ENCODE peak calls at places on chromosome 11, in eight cellular contexts. One of them, this sample, is unnamed.

GRCh38 chr11:134164490-134165370 is 59.0 kb downstream of the NCAPD3 start:
- DNase-seq in SJSA1: no peak
- DNase-seq in NCI-H1092 treated with DMSO at 0.1 percent for 48 hours: no peak
- DNase-seq in HTR-8/SVneo: no peak
- DNase-seq in EH: no peak
- DNase-seq in pulmonary artery endothelial cell: no peak
- DNase-seq in NCI-H460: no peak
- DNase-seq in CD4-positive, CD25-positive, alpha-beta regulatory T cell: no peak
- DNase-seq in this sample: no peak

GRCh38 chr11:30364139-30364875 is 41.4 kb downstream of the ARL14EP start:
- DNase-seq in HTR-8/SVneo: no peak
- DNase-seq in pulmonary artery endothelial cell: no peak
- DNase-seq in NCI-H1092 treated with DMSO at 0.1 percent for 48 hours: no peak
- DNase-seq in NCI-H460: no peak
- DNase-seq in SJSA1: no peak
- DNase-seq in CD4-positive, CD25-positive, alpha-beta regulatory T cell: no peak
- DNase-seq in EH: no peak
- DNase-seq in this sample: no peak

GRCh38 chr11:14445542-14446530 is 53.8 kb downstream of the COPB1 start:
- DNase-seq in CD4-positive, CD25-positive, alpha-beta regulatory T cell: no peak
- DNase-seq in pulmonary artery endothelial cell: no peak
- DNase-seq in SJSA1: peak; percentile 64
- DNase-seq in NCI-H1092 treated with DMSO at 0.1 percent for 48 hours: no peak
- DNase-seq in EH: peak; percentile 56
- DNase-seq in HTR-8/SVneo: no peak
- DNase-seq in NCI-H460: no peak
- DNase-seq in this sample: no peak

GRCh38 chr11:133525976-133526375 is 6.3 kb downstream of the OPCML start:
- DNase-seq in EH: no peak
- DNase-seq in CD4-positive, CD25-positive, alpha-beta regulatory T cell: no peak
- DNase-seq in pulmonary artery endothelial cell: no peak
- DNase-seq in HTR-8/SVneo: no peak
- DNase-seq in SJSA1: no peak
- DNase-seq in NCI-H1092 treated with DMSO at 0.1 percent for 48 hours: no peak
- DNase-seq in NCI-H460: no peak
- DNase-seq in this sample: no peak

GRCh38 chr11:8766043-8766992 is 83.7 kb downstream of the RPL27A start:
- DNase-seq in HTR-8/SVneo: no peak
- DNase-seq in NCI-H460: no peak
- DNase-seq in pulmonary artery endothelial cell: no peak
- DNase-seq in NCI-H1092 treated with DMSO at 0.1 percent for 48 hours: no peak
- DNase-seq in EH: peak; percentile 93
- DNase-seq in SJSA1: no peak
- DNase-seq in CD4-positive, CD25-positive, alpha-beta regulatory T cell: no peak
- DNase-seq in this sample: no peak

GRCh38 chr11:33700425-33701271 is at the start of gene C11orf91:
- DNase-seq in SJSA1: peak; percentile 97
- DNase-seq in NCI-H1092 treated with DMSO at 0.1 percent for 48 hours: peak; percentile 94
- DNase-seq in NCI-H460: peak; percentile 85
- DNase-seq in HTR-8/SVneo: peak; percentile 83
- DNase-seq in CD4-positive, CD25-positive, alpha-beta regulatory T cell: peak; percentile 93
- DNase-seq in pulmonary artery endothelial cell: peak; percentile 95
- DNase-seq in EH: peak; percentile 97
- DNase-seq in this sample: peak; percentile 77

GRCh38 chr11:12042215-12042676 is 33.8 kb upstream of the DKK3 start:
- DNase-seq in NCI-H1092 treated with DMSO at 0.1 percent for 48 hours: no peak
- DNase-seq in pulmonary artery endothelial cell: peak; percentile 41
- DNase-seq in EH: peak; percentile 99
- DNase-seq in CD4-positive, CD25-positive, alpha-beta regulatory T cell: no peak
- DNase-seq in SJSA1: peak; percentile 72
- DNase-seq in NCI-H460: peak; percentile 27
- DNase-seq in HTR-8/SVneo: peak; percentile 78
- DNase-seq in this sample: no peak

GRCh38 chr11:108654994-108655631 is 9.8 kb upstream of the DDX10 start:
- DNase-seq in SJSA1: no peak
- DNase-seq in NCI-H460: peak; percentile 47
- DNase-seq in EH: peak; percentile 63
- DNase-seq in HTR-8/SVneo: peak; percentile 58
- DNase-seq in pulmonary artery endothelial cell: no peak
- DNase-seq in CD4-positive, CD25-positive, alpha-beta regulatory T cell: peak; percentile 34
- DNase-seq in NCI-H1092 treated with DMSO at 0.1 percent for 48 hours: peak; percentile 46
- DNase-seq in this sample: peak; percentile 51

GRCh38 chr11:120781486-120782120 is 242.3 kb upstream of the TBCEL start:
- DNase-seq in HTR-8/SVneo: no peak
- DNase-seq in CD4-positive, CD25-positive, alpha-beta regulatory T cell: no peak
- DNase-seq in NCI-H460: no peak
- DNase-seq in SJSA1: peak; percentile 4
- DNase-seq in EH: no peak
- DNase-seq in pulmonary artery endothelial cell: no peak
- DNase-seq in NCI-H1092 treated with DMSO at 0.1 percent for 48 hours: no peak
- DNase-seq in this sample: no peak

GRCh38 chr11:111308140-111308539 is 9.8 kb downstream of the POU2AF3 start:
- DNase-seq in SJSA1: no peak
- DNase-seq in HTR-8/SVneo: no peak
- DNase-seq in CD4-positive, CD25-positive, alpha-beta regulatory T cell: no peak
- DNase-seq in pulmonary artery endothelial cell: no peak
- DNase-seq in EH: no peak
- DNase-seq in NCI-H460: no peak
- DNase-seq in NCI-H1092 treated with DMSO at 0.1 percent for 48 hours: peak; percentile 95
- DNase-seq in this sample: no peak

GRCh38 chr11:19646921-19647320 is 65.7 kb upstream of the NAV2 start:
- DNase-seq in CD4-positive, CD25-positive, alpha-beta regulatory T cell: no peak
- DNase-seq in NCI-H460: no peak
- DNase-seq in HTR-8/SVneo: peak; percentile 78
- DNase-seq in pulmonary artery endothelial cell: no peak
- DNase-seq in NCI-H1092 treated with DMSO at 0.1 percent for 48 hours: no peak
- DNase-seq in SJSA1: peak; percentile 47
- DNase-seq in EH: peak; percentile 99
- DNase-seq in this sample: no peak

GRCh38 chr11:93089474-93090102 is 108.2 kb downstream of the SLC36A4 start:
- DNase-seq in EH: peak; percentile 74
- DNase-seq in SJSA1: no peak
- DNase-seq in CD4-positive, CD25-positive, alpha-beta regulatory T cell: peak; percentile 9
- DNase-seq in NCI-H1092 treated with DMSO at 0.1 percent for 48 hours: peak; percentile 61
- DNase-seq in HTR-8/SVneo: no peak
- DNase-seq in NCI-H460: peak; percentile 72
- DNase-seq in pulmonary artery endothelial cell: no peak
- DNase-seq in this sample: peak; percentile 41

GRCh38 chr11:57131080-57131790 is 50.5 kb upstream of the LRRC55 start:
- DNase-seq in pulmonary artery endothelial cell: no peak
- DNase-seq in NCI-H460: no peak
- DNase-seq in HTR-8/SVneo: no peak
- DNase-seq in CD4-positive, CD25-positive, alpha-beta regulatory T cell: no peak
- DNase-seq in NCI-H1092 treated with DMSO at 0.1 percent for 48 hours: peak; percentile 15
- DNase-seq in EH: peak; percentile 27
- DNase-seq in SJSA1: no peak
- DNase-seq in this sample: no peak

GRCh38 chr11:61514050-61514917 is 5.7 kb downstream of the LRRC10B start:
- DNase-seq in SJSA1: no peak
- DNase-seq in HTR-8/SVneo: no peak
- DNase-seq in CD4-positive, CD25-positive, alpha-beta regulatory T cell: no peak
- DNase-seq in NCI-H460: no peak
- DNase-seq in NCI-H1092 treated with DMSO at 0.1 percent for 48 hours: no peak
- DNase-seq in EH: no peak
- DNase-seq in pulmonary artery endothelial cell: no peak
- DNase-seq in this sample: no peak

GRCh38 chr11:100810146-100810545 is 123.1 kb downstream of the ARHGAP42 start:
- DNase-seq in NCI-H1092 treated with DMSO at 0.1 percent for 48 hours: no peak
- DNase-seq in HTR-8/SVneo: peak; percentile 35
- DNase-seq in NCI-H460: no peak
- DNase-seq in pulmonary artery endothelial cell: no peak
- DNase-seq in SJSA1: no peak
- DNase-seq in EH: peak; percentile 63
- DNase-seq in CD4-positive, CD25-positive, alpha-beta regulatory T cell: no peak
- DNase-seq in this sample: no peak

GRCh38 chr11:117214404-117215110 is 15.4 kb downstream of the TAGLN start:
- DNase-seq in pulmonary artery endothelial cell: no peak
- DNase-seq in HTR-8/SVneo: no peak
- DNase-seq in NCI-H460: no peak
- DNase-seq in SJSA1: no peak
- DNase-seq in CD4-positive, CD25-positive, alpha-beta regulatory T cell: no peak
- DNase-seq in EH: no peak
- DNase-seq in NCI-H1092 treated with DMSO at 0.1 percent for 48 hours: no peak
- DNase-seq in this sample: no peak

GRCh38 chr11:37786214-37786755 is 1188.2 kb upstream of the RAG2 start:
- DNase-seq in HTR-8/SVneo: no peak
- DNase-seq in NCI-H460: no peak
- DNase-seq in EH: peak; percentile 89
- DNase-seq in NCI-H1092 treated with DMSO at 0.1 percent for 48 hours: no peak
- DNase-seq in SJSA1: no peak
- DNase-seq in pulmonary artery endothelial cell: no peak
- DNase-seq in CD4-positive, CD25-positive, alpha-beta regulatory T cell: no peak
- DNase-seq in this sample: no peak